ENCODE peak calls at places on chromosomes 12 and 14, in five cellular contexts. L is vagina, K is ovary, R is heart left ventricle, B is heart right ventricle. X is an unnamed sample.

GRCh38 chr12:27841392-27841882 is 61.4 kb upstream of the MANSC4 start:
- DNase-seq in L (no peak), K (no peak), R (no peak), B (no peak), X (no peak)

GRCh38 chr12:75892779-75893408 is 138.7 kb downstream of the PHLDA1 start:
- DNase-seq in L (no peak), K (no peak), R (no peak), B (no peak), X (no peak)

GRCh38 chr12:89960607-89961394 is 252.2 kb upstream of the ATP2B1 start:
- DNase-seq in L (no peak), K (no peak), R (no peak), B (no peak), X (peak)

GRCh38 chr14:77068515-77069200 is 29.4 kb upstream of the CIPC start:
- DNase-seq in L (peak), K (no peak), R (no peak), B (no peak), X (no peak)

GRCh38 chr14:68598089-68598488 is 194.8 kb downstream of the ZFP36L1 start:
- DNase-seq in L (no peak), K (no peak), R (no peak), B (no peak), X (no peak)

GRCh38 chr12:132631357-132632065 is 12.9 kb downstream of the P2RX2 start:
- DNase-seq in L (no peak), K (no peak), R (no peak), B (no peak), X (no peak)

GRCh38 chr14:28765907-28766504 is 581 bp upstream of the FOXG1 start:
- DNase-seq in L (no peak), K (no peak), R (no peak), B (no peak), X (no peak)

GRCh38 chr12:131862994-131863710 is 31.3 kb upstream of the ULK1 start:
- DNase-seq in L (no peak), K (peak), R (no peak), B (no peak), X (no peak)

GRCh38 chr14:25622752-25623151 is 572.8 kb upstream of the STXBP6 start:
- DNase-seq in L (no peak), K (no peak), R (no peak), B (no peak), X (no peak)

GRCh38 chr12:67070307-67070600 is 198.9 kb upstream of the CAND1 start:
- DNase-seq in L (no peak), K (no peak), R (no peak), B (no peak), X (no peak)

GRCh38 chr14:78170203-78170602 is at the start of gene NRXN3:
- DNase-seq in L (no peak), K (no peak), R (no peak), B (no peak), X (no peak)

GRCh38 chr14:99468836-99469592 is 11.6 kb downstream of the SETD3 start:
- DNase-seq in L (no peak), K (no peak), R (no peak), B (no peak), X (no peak)

GRCh38 chr12:52055781-52056711 is 4.8 kb downstream of the NR4A1 start:
- DNase-seq in L (no peak), K (peak), R (no peak), B (peak), X (no peak)

GRCh38 chr14:54252072-54252730 is 144.6 kb upstream of the CDKN3 start:
- DNase-seq in L (no peak), K (no peak), R (no peak), B (no peak), X (peak)

GRCh38 chr14:76640923-76641395 is 120.3 kb upstream of the VASH1 start:
- DNase-seq in L (no peak), K (no peak), R (no peak), B (no peak), X (no peak)

GRCh38 chr14:24441904-24442239 is 704 bp downstream of the SDR39U1 start:
- DNase-seq in L (no peak), K (no peak), R (no peak), B (no peak), X (no peak)

GRCh38 chr12:103327676-103328075 is 168.1 kb downstream of the C12orf42 start:
- DNase-seq in L (no peak), K (no peak), R (no peak), B (no peak), X (no peak)

DNA sequence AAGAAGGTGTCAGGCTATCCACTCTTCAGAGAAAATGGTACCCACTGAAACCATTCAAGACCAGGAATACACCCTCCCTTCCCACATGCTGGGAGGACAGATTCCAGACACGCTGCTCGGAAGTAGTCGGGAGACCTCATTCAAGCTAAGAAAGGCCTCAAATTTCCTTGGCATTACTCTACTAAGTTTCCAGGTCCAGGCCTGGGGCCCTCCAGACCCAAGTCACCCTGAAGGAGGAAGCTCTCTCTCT is 27.1 kb upstream of the RPLP0 start:
- DNase-seq in L (no peak), K (no peak), R (no peak), B (no peak), X (no peak)
- H3K27ac ChIP-seq in L (peak), K (no peak), R (peak), B (no peak), X (peak)

DNA sequence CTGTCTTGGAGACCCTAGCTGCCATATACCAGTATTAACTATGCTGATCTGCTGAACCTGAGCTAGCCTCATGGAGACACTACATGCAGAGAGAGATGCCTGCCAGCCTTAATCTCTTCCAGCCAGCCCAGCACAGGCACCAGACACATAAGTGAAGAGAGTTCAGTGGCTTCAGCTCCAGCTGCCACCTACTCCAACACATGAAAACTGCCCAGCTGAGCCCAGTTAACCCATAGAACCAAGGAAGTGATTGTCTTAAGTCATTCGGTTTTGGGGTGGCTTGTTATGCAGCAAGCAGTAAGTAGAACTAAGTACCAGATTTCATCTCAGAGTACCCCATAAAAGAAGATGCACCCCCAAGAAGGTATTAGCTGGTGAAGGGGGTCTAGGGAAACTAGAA is 7.6 kb downstream of the SERPINA11 start:
- DNase-seq in L (no peak), K (no peak), R (no peak), B (no peak), X (no peak)
- H3K27ac ChIP-seq in L (no peak), K (no peak), R (no peak), B (no peak), X (no peak)

GRCh38 chr14:103408491-103409155 is 23.4 kb downstream of the MARK3 start:
- DNase-seq in L (no peak), K (peak), R (no peak), B (no peak), X (no peak)
- H3K27ac ChIP-seq in L (no peak), K (no peak), R (peak), B (peak), X (no peak)

GRCh38 chr12:8911606-8912268 is 2.6 kb upstream of the PHC1 start:
- DNase-seq in L (no peak), K (no peak), R (no peak), B (no peak), X (no peak)

GRCh38 chr12:8909752-8910151 is 4.6 kb upstream of the PHC1 start:
- DNase-seq in L (no peak), K (no peak), R (no peak), B (no peak), X (no peak)

GRCh38 chr12:8914716-8915526 is 612 bp downstream of the PHC1 start:
- DNase-seq in L (no peak), K (peak), R (peak), B (peak), X (no peak)

GRCh38 chr12:8913702-8914032 is 642 bp upstream of the PHC1 start:
- DNase-seq in L (no peak), K (no peak), R (no peak), B (no peak), X (no peak)

DNA sequence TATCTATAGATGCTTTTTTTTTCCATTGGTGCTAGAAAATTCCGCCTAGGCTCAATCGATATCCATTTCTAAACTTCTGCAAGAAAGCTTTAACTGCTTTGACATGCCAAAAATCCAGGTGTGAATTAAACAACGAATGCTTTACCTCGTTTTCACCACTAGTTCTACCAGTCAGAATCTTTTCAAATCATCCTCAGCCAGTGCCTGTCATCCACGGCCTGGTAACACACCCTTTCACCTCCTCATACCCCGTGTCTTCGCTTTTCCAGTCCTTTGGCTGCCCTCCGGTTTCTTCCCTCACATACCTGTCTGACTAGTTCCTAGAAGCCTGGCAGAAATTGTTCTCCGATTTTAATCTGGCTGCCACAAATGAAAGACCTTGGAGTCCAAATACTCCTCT is 1.4 kb upstream of the PHC1 start:
- DNase-seq in L (no peak), K (no peak), R (no peak), B (no peak), X (peak)
- H3K27ac ChIP-seq in L (peak), K (peak), R (peak), B (no peak), X (peak)

DNA sequence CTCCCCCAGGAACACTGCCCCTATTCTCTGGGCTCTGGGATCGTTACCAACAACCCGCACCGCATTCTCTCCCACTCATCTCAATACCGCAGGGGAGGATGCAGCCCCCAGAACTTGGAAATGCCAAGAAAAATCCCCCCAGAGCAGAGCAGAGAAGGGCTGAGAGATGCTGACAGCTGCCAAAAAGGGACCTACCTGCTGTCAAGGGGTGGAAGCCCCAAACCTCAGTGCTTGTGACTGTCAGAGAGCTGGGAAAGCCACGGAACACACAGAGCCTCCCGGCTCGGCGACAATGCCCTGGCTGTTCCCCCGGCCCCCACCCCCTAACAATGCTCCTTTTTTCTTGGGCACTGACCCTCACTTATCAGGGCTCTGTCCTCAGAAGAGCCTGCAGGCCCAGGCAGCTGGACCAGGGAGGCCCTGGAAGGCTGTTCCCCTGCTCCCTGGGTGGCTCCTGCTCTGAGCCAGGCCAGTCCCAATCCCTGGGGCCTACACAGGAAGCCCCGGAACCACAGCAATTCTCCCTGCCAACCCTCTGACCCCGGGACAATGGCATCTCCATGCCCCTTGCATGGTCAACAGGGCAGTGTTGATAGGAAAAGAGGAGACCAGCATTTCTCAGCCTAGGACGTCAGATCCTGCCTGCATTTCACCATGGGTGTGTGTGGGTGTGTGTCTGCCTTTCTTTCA is 78.9 kb downstream of the ITPK1 start:
- DNase-seq in L (no peak), K (peak), R (no peak), B (no peak), X (no peak)
- H3K27ac ChIP-seq in L (peak), K (peak), R (peak), B (peak), X (no peak)

DNA sequence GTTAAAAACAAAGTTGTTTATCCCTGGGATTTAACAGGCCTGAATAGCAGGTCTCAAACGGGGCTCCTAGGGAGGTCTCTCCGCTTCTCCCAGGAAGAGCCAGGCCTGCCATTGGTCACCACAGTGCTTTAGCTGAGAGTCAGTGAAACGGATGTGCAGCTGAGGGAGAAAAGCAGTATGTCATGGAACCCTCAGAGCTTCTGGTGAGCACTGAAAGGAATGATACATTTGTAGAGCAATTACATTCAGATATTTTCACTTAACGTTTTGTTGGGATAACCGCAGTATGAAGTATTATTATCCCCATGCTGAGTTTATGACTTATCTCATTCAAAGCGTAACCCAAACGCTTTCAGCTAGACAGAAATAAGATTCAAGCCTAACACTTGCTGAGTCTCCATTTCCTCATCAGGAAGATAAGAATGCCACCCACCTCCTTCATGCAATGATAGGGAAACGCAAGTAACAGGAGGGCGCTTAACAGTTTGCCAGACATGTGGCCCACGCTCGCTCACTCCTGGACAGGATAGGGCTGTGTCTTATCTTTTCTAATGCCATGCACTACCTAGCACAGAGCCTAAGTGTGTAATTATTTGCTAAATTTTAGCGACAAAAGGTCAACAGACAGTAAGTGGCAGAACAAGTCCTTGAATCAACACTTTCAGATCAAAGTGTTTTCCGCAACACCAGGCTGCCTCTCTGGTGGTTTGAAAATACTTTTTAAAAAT is 28.2 kb downstream of the DAD1 start:
- DNase-seq in L (no peak), K (no peak), R (no peak), B (no peak), X (no peak)
- H3K27ac ChIP-seq in L (no peak), K (no peak), R (no peak), B (no peak), X (no peak)